ENCODE peak calls at places on chromosomes 1 and 21, in eight cellular contexts. U is thoracic aorta; D is CD4-positive, alpha-beta T cell; A is right atrium auricular region; G is CD8-positive, alpha-beta T cell; E is mesenchymal stem cell; M is tibial artery; T is heart left ventricle. N is an unnamed sample. For H3K9me3, the result is how much of the 10 kb centered on the place peaks cover.

GRCh38 chr1:17880429-17880828 is 125.3 kb downstream of the ACTL8 start:
- DNase-seq in U (no peak), T (no peak), M (peak), E (no peak), D (no peak), G (no peak), A (no peak), N (no peak)

GRCh38 chr1:197519741-197520334 is 251.8 kb downstream of the CRB1 start:
- DNase-seq in T (no peak), U (no peak), M (no peak), E (peak), D (no peak), A (no peak), G (no peak), N (no peak)

GRCh38 chr1:62589321-62589720 is 8.0 kb upstream of the ANGPTL3 start:
- DNase-seq in G (no peak), T (no peak), M (no peak), A (no peak), D (no peak), E (no peak), U (no peak), N (no peak)

GRCh38 chr1:214476958-214477870 is 74.2 kb downstream of the PTPN14 start:
- DNase-seq in T (no peak), A (no peak), M (no peak), U (no peak), E (peak), G (no peak), D (no peak), N (no peak)

GRCh38 chr1:179706339-179706941 is 36.7 kb upstream of the FAM163A start:
- DNase-seq in U (no peak), E (peak), T (no peak), A (no peak), G (peak), M (no peak), D (peak), N (peak)

GRCh38 chr21:26055841-26056264 is 114.7 kb downstream of the APP start:
- DNase-seq in M (no peak), U (no peak), A (no peak), G (no peak), D (no peak), T (no peak), E (no peak), N (no peak)

GRCh38 chr1:36420409-36420808 is 22.7 kb upstream of the LSM10 start:
- DNase-seq in A (no peak), G (no peak), M (no peak), E (no peak), D (no peak), U (no peak), T (no peak), N (no peak)

GRCh38 chr1:91091812-91092211 is 70.0 kb upstream of the ZNF644 start:
- DNase-seq in G (no peak), E (peak), A (peak), D (no peak), M (no peak), T (no peak), U (no peak), N (no peak)

GRCh38 chr1:147757015-147757990 is 3.1 kb downstream of the GJA5 start:
- DNase-seq in E (no peak), T (no peak), M (no peak), U (no peak), D (no peak), A (no peak), G (no peak), N (no peak)

GRCh38 chr1:93344886-93345632 is 648 bp upstream of the DR1 start:
- DNase-seq in U (no peak), A (no peak), M (no peak), G (no peak), D (no peak), E (no peak), T (no peak), N (no peak)

GRCh38 chr1:221246628-221247027 is 367.4 kb downstream of the HLX start:
- DNase-seq in M (no peak), T (no peak), E (no peak), A (no peak), G (no peak), D (no peak), U (no peak), N (no peak)

GRCh38 chr1:32759521-32759980 is 57.0 kb upstream of the SYNC start:
- DNase-seq in M (no peak), E (no peak), U (no peak), G (no peak), D (no peak), T (no peak), A (no peak), N (no peak)

GRCh38 chr21:44329086-44329889 is 9.9 kb downstream of the CFAP410 start:
- DNase-seq in D (no peak), E (no peak), G (no peak), U (no peak), T (no peak), A (no peak), M (no peak), N (no peak)

GRCh38 chr1:18654599-18654998 is 24.0 kb downstream of the PAX7 start:
- DNase-seq in D (no peak), G (no peak), A (no peak), T (no peak), M (no peak), E (no peak), U (no peak), N (no peak)

GRCh38 chr1:115402753-115403184 is 64.7 kb upstream of the NGF start:
- DNase-seq in U (no peak), T (no peak), E (no peak), G (no peak), M (no peak), D (no peak), A (no peak), N (no peak)

GRCh38 chr1:248758352-248758751 is 2.8 kb upstream of the LYPD8 start:
- DNase-seq in G (no peak), T (no peak), M (no peak), A (no peak), D (no peak), E (no peak), U (no peak), N (no peak)

GRCh38 chr1:248759644-248760043 is 4.1 kb upstream of the LYPD8 start:
- DNase-seq in A (no peak), M (no peak), D (no peak), U (no peak), E (no peak), T (no peak), G (no peak), N (no peak)

GRCh38 chr1:248756151-248756550 is 592 bp upstream of the LYPD8 start:
- DNase-seq in G (no peak), M (no peak), A (no peak), U (no peak), D (no peak), T (no peak), E (no peak), N (no peak)

GRCh38 chr1:248756636-248757035 is 1.1 kb upstream of the LYPD8 start:
- DNase-seq in M (no peak), G (no peak), T (no peak), A (no peak), U (no peak), D (no peak), E (no peak), N (no peak)

DNA sequence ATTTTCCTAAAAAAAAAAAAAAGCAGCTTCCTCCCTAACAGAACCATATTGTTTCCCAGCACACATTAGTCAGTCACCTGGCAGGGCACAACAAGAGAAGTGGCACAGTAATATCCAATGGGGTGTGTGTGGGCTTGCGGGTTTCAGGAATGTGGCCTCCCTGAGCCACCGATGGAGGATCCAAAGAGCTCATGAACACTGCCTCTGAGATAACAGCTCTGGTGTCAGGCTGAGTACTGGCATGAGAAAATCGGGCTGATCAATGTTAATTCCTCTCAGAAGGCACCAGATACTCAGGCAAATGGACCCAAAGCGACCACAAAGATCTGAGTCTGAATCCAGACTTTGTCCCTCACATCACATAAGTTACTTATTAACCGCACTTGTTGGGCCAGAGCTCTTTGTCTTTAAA is 2.2 kb upstream of the LYPD8 start:
- DNase-seq in A (no peak), E (no peak), M (no peak), D (no peak), G (no peak), U (no peak), T (no peak), N (no peak)
- H3K9me3 ChIP-seq in A (under half), E (under half), M (under half), D (under half), G (under half), U (under half), T (under half), N (under half)

GRCh38 chr1:4483031-4483625 is 171.3 kb upstream of the AJAP1 start:
- DNase-seq in U (no peak), M (peak), D (no peak), A (no peak), G (no peak), E (no peak), T (no peak), N (no peak)

GRCh38 chr1:4486408-4487120 is 167.8 kb upstream of the AJAP1 start:
- DNase-seq in T (no peak), U (no peak), A (no peak), D (no peak), E (no peak), M (no peak), G (no peak), N (no peak)

GRCh38 chr1:4488018-4488417 is 166.4 kb upstream of the AJAP1 start:
- DNase-seq in D (no peak), A (no peak), E (no peak), T (no peak), G (no peak), M (no peak), U (no peak), N (no peak)

GRCh38 chr1:4485398-4485797 is 169.0 kb upstream of the AJAP1 start:
- DNase-seq in M (no peak), A (no peak), U (no peak), T (no peak), G (no peak), E (no peak), D (no peak), N (no peak)

GRCh38 chr1:4485878-4486277 is 168.5 kb upstream of the AJAP1 start:
- DNase-seq in G (no peak), A (no peak), T (no peak), M (no peak), D (no peak), E (no peak), U (no peak), N (no peak)
- H3K9me3 ChIP-seq in G (under half), A (under half), T (under half), M (under half), D (under half), E (under half), U (under half), N (under half)

GRCh38 chr21:30613836-30614235 is at the start of gene KRTAP6-1:
- DNase-seq in M (no peak), E (no peak), A (no peak), T (no peak), G (no peak), U (no peak), D (no peak), N (no peak)

GRCh38 chr21:30616125-30616524 is at the start of gene KRTAP20-1:
- DNase-seq in E (no peak), D (no peak), U (no peak), A (no peak), M (no peak), G (no peak), T (no peak), N (no peak)

GRCh38 chr21:30615199-30615598 is 1.0 kb upstream of the KRTAP20-1 start:
- DNase-seq in T (no peak), E (no peak), A (no peak), D (no peak), M (no peak), G (no peak), U (no peak), N (no peak)

GRCh38 chr21:30612132-30612531 is 1.6 kb downstream of the KRTAP6-1 start:
- DNase-seq in D (no peak), E (no peak), T (no peak), A (no peak), M (no peak), G (no peak), U (no peak), N (no peak)
- H3K9me3 ChIP-seq in D (under half), E (under half), T (under half), A (under half), M (under half), G (under half), U (under half), N (under half)

GRCh38 chr1:235525314-235525713 is 21.1 kb upstream of the B3GALNT2 start:
- DNase-seq in E (no peak), T (no peak), A (peak), D (no peak), M (no peak), U (no peak), G (no peak), N (no peak)
- H3K9me3 ChIP-seq in E (under half), T (under half), A (under half), D (under half), M (under half), U (under half), G (under half), N (under half)

GRCh38 chr1:40450491-40451237 is 388 bp downstream of the ZFP69B start:
- DNase-seq in A (no peak), T (no peak), U (no peak), D (peak), G (peak), M (no peak), E (peak), N (peak)

GRCh38 chr1:40451238-40451585 is 936 bp downstream of the ZFP69B start:
- DNase-seq in U (no peak), G (no peak), T (no peak), D (no peak), M (no peak), E (no peak), A (no peak), N (no peak)

GRCh38 chr1:40449684-40450490 is at the start of gene ZFP69B:
- DNase-seq in U (peak), E (peak), A (peak), G (peak), M (peak), T (peak), D (peak), N (peak)

GRCh38 chr1:40454873-40455272 is 4.6 kb downstream of the ZFP69B start:
- DNase-seq in T (no peak), G (no peak), M (no peak), E (no peak), D (no peak), U (no peak), A (no peak), N (no peak)
- H3K9me3 ChIP-seq in T (half or more), G (under half), M (under half), E (half or more), D (half or more), U (under half), A (under half), N (under half)

DNA sequence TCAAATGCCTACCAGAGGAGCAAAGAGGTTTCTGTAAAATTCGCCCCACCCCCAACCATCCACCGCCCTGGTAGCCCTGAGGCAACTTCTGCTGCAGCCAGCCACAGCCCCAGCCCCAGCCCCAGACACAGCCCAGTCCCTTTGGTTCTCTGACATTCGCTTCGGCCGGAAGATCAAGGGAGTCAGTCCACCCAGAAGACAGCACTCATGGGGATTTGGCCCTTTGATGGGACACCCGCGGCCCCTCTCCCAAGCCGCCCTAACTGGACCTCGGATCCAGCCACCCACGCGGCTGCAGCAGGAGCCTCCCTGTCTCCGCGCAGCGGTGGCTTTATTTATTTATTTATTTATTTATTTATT is 3881.0 kb downstream of the SRGAP2C start:
- DNase-seq in E (no peak), D (no peak), M (no peak), T (no peak), A (no peak), U (no peak), G (no peak), N (no peak)
- H3K9me3 ChIP-seq in E (under half), D (under half), M (under half), T (under half), A (under half), U (under half), G (under half), N (under half)